ENCODE peak calls at places on chromosomes 13 and 19, in four cellular contexts. T is H9, P is IMR-90, U is H1. K is an unnamed sample.

GRCh38 chr19:13783565-13784500 is 9.6 kb downstream of the C19orf53 start:
- DNase-seq in T (no peak), U (no peak), P (no peak), K (no peak)

GRCh38 chr13:92407858-92408257 is 818.7 kb upstream of the GPC6 start:
- DNase-seq in U (no peak), T (peak; percentile 54), P (no peak), K (no peak)

GRCh38 chr19:55494172-55494761 is 6.0 kb downstream of the SSC5D start:
- DNase-seq in P (peak; percentile 75), U (no peak), T (no peak), K (no peak)

GRCh38 chr19:46533085-46534081 is 37.7 kb upstream of the PNMA8B start:
- DNase-seq in T (no peak), U (no peak), P (no peak), K (no peak)

GRCh38 chr19:30268601-30269000 is 103.6 kb upstream of the ZNF536 start:
- DNase-seq in U (no peak), P (no peak), T (no peak), K (no peak)

GRCh38 chr19:45640849-45641273 is 1.7 kb upstream of the EML2 start:
- DNase-seq in U (no peak), P (no peak), T (peak; percentile 86), K (no peak)

GRCh38 chr19:57914517-57914916 is 1.9 kb downstream of the ZNF417 start:
- DNase-seq in T (no peak), U (no peak), P (no peak), K (no peak)

GRCh38 chr13:74032325-74032724 is 101.9 kb downstream of the KLF12 start:
- DNase-seq in P (no peak), U (no peak), T (no peak), K (no peak)

GRCh38 chr19:1070931-1071791 is 4.2 kb downstream of the ARHGAP45 start:
- DNase-seq in U (no peak), P (no peak), T (peak; percentile 70), K (no peak)

GRCh38 chr19:30349131-30349730 is 23.0 kb upstream of the ZNF536 start:
- DNase-seq in P (no peak), U (no peak), T (peak; percentile 78), K (no peak)

GRCh38 chr19:32196690-32197420 is 148.6 kb upstream of the ZNF507 start:
- DNase-seq in T (no peak), P (no peak), U (no peak), K (no peak)

GRCh38 chr13:110443633-110444225 is 117.8 kb downstream of the RAB20 start:
- DNase-seq in P (no peak), U (no peak), T (no peak), K (no peak)

GRCh38 chr13:110210604-110210985 is 96.4 kb downstream of the COL4A1 start:
- DNase-seq in T (no peak), P (no peak), U (no peak), K (no peak)

GRCh38 chr19:29364224-29364726 is 151.3 kb upstream of the UQCRFS1 start:
- DNase-seq in T (peak; percentile 43), P (no peak), U (no peak), K (no peak)

GRCh38 chr13:38566023-38566422 is 120.9 kb upstream of the FREM2 start:
- DNase-seq in U (no peak), T (no peak), P (no peak), K (no peak)

GRCh38 chr19:2974342-2974932 is 2.9 kb upstream of the TLE6 start:
- DNase-seq in T (no peak), U (no peak), P (no peak), K (no peak)

GRCh38 chr13:30408319-30409101 is 13.8 kb upstream of the UBE2L5 start:
- DNase-seq in U (peak; percentile 92), P (peak; percentile 79), T (peak; percentile 98), K (peak; percentile 87)

GRCh38 chr13:51240888-51241475 is 18.8 kb downstream of the FAM124A start:
- DNase-seq in U (no peak), T (no peak), P (no peak), K (no peak)

GRCh38 chr13:74073231-74073630 is 61.0 kb downstream of the KLF12 start:
- DNase-seq in P (no peak), U (no peak), T (no peak), K (no peak)

GRCh38 chr19:45607071-45608029 is 5.3 kb upstream of the GPR4 start:
- DNase-seq in U (peak; percentile 67), P (peak; percentile 59), T (peak; percentile 90), K (peak; percentile 71)

GRCh38 chr13:107665926-107666458 is 549.3 kb downstream of the LIG4 start:
- DNase-seq in U (no peak), P (peak; percentile 54), T (no peak), K (no peak)

GRCh38 chr13:104021806-104022397 is 955.7 kb upstream of the SLC10A2 start:
- DNase-seq in T (no peak), P (no peak), U (no peak), K (no peak)

GRCh38 chr13:48443442-48444208 is 30.7 kb upstream of the LPAR6 start:
- DNase-seq in T (no peak), P (no peak), U (no peak), K (no peak)

GRCh38 chr13:110028838-110029621 is 242.6 kb upstream of the IRS2 start:
- DNase-seq in U (no peak), P (no peak), T (no peak), K (no peak)

GRCh38 chr19:18225355-18225701 is 910 bp downstream of the PDE4C start:
- DNase-seq in T (no peak), P (no peak), U (no peak), K (no peak)

GRCh38 chr13:75812751-75813181 is 176.6 kb downstream of the LMO7 start:
- DNase-seq in T (no peak), P (peak; percentile 35), U (no peak), K (no peak)

GRCh38 chr19:17544418-17544817 is 11.0 kb upstream of the COLGALT1 start:
- DNase-seq in U (no peak), P (no peak), T (no peak), K (no peak)

GRCh38 chr19:5827342-5827890 is 12.1 kb downstream of the FUT6 start:
- DNase-seq in P (no peak), T (no peak), U (no peak), K (no peak)
- H2AK5ac ChIP-seq in P (peak overlapping the region; percentile 66), T (no peak overlapping the region), U (no peak overlapping the region), K (peak overlapping the region; percentile 68)

DNA sequence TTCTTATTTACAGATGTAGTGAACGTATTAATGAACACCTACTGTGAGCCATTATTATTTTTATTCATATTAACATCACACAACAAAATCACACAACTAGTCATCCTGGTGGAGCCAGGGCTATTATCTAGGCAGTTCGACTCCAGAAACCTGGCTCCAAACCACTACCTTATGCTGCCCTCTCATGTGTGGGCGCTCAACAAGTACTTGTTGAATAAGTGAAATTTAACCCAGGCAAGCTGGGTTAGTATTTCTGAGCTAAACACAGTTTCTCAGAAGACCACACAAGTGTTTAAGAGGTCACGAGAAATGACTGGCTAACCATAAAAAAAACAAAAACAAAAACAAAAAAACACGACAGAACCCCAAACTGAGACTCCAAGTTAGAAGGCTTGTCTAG is 33.6 kb downstream of the MZT1 start:
- DNase-seq in U (no peak), P (no peak), T (no peak), K (no peak)
- H2AFZ ChIP-seq in U (no peak overlapping the region), P (no peak overlapping the region), T (no peak overlapping the region), K (no peak overlapping the region)

DNA sequence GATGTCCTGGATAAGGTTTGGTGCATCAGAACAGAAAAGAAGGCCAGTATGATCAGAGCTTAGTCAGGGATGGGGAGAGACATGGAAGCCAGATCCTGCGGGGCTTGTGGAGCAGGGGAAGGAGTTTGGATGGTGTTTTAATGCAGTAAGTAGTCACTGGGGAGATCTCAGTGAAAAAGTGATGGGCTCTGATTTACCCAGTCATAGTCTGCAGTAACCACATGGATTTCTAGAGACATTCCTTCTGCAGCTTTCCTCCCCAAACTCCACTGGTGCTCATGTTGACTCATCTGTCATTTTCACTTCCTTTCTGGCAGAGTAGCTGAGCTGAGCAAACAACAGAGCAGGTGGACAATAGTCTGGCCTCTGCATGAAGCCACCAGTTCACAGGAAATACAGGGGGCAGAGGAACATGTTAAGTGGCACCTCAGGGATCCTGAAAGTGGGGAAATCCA is 144.1 kb downstream of the DPF1 start:
- DNase-seq in T (no peak), U (no peak), P (peak; percentile 95), K (no peak)
- H2AK5ac ChIP-seq in T (no peak overlapping the region), U (no peak overlapping the region), P (peak overlapping the region; percentile 61), K (no peak overlapping the region)

GRCh38 chr19:54141356-54141755 is 3.8 kb downstream of the CNOT3 start:
- DNase-seq in U (no peak), P (peak; percentile 29), T (no peak), K (no peak)
- H2AFZ ChIP-seq in U (no peak overlapping the region), P (no peak overlapping the region), T (no peak overlapping the region), K (no peak overlapping the region)

DNA sequence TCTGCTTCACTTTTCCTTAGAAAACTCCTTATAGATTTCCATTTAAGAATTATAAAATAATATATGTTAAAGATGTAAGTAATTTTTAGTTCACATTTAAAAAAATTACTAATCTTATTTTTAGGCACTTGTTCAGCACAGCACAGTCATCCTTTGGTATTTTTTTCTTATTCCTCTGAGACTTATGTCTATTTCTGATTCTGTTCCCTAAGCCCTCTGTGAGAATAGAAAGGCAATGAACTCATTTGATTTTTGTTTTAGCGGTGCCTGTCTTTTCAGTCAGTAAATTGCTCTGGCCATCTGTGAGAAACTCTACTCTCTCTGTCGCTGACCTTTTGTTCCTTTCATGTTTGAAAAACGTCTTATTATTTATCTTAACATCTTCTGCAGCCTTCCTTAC is 168.1 kb downstream of the PCDH17 start:
- DNase-seq in T (no peak), U (no peak), P (no peak), K (no peak)
- H2AK5ac ChIP-seq in T (no peak overlapping the region), U (no peak overlapping the region), P (no peak overlapping the region), K (no peak overlapping the region)

DNA sequence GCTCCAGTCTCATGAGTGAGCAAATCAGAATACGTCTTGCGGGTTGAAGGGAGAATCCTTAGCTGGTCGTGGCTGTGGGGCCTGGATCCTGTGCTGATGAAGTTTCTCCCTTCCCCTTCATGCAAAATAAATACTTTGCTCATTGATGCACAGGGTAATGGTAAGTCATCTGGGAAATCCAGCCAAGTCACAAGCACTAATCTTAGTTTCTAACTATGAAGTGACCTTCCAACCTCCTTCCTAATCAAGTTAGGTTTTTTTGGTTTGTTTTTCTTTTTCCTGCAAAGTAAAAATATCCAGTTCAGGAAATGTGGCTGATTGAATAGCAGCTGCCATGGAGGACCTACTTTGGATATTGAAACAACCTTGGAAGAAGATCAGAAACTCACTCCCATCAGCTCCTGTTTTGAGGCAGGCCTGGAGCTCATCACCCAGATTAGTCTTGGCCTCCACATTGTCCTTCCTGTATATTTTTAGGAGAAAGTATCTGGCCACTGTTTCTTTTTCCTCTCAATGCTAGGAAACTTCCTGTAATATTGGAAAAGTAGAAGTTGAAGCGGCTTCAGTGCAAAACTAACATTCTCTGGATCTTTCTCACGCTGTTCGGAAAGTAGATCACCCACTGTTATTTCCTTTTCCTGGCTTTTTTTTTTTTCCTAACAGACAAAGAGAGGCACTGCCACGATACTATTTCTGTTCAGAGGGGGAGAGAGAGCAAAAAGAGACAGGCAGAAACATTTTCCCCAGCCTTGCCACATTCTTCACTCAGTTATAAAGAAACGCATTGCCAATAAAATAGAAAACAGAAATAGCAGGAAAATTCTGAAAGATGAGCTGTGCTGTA is 12.2 kb upstream of the ARL11 start:
- DNase-seq in U (no peak), T (no peak), P (no peak), K (no peak)
- H2AFZ ChIP-seq in U (no peak overlapping the region), T (no peak overlapping the region), P (no peak overlapping the region), K (peak overlapping the region; percentile 89)